ENCODE peak calls at places on chromosome 17, in eight cellular contexts. One of them, this sample, is unnamed.

GRCh38 chr17:7367083-7367482 is 12.1 kb downstream of the TMEM95 start:
- DNase-seq in T-helper 17 cell: no peak
- DNase-seq in fibroblast of pulmonary artery: no peak
- DNase-seq in right lobe of liver: no peak
- DNase-seq in T-helper 1 cell: no peak
- DNase-seq in RWPE1: no peak
- DNase-seq in cardiac fibroblast: no peak
- DNase-seq in brain pericyte: no peak
- DNase-seq in this sample: no peak

GRCh38 chr17:57552114-57552601 is 192.9 kb downstream of the CCDC182 start:
- DNase-seq in fibroblast of pulmonary artery: peak; percentile 56
- DNase-seq in cardiac fibroblast: peak; percentile 32
- DNase-seq in brain pericyte: no peak
- DNase-seq in T-helper 1 cell: no peak
- DNase-seq in RWPE1: no peak
- DNase-seq in T-helper 17 cell: no peak
- DNase-seq in right lobe of liver: no peak
- DNase-seq in this sample: no peak

GRCh38 chr17:75642221-75643032 is 9.2 kb downstream of the SMIM5 start:
- DNase-seq in T-helper 1 cell: no peak
- DNase-seq in cardiac fibroblast: no peak
- DNase-seq in RWPE1: no peak
- DNase-seq in fibroblast of pulmonary artery: no peak
- DNase-seq in right lobe of liver: no peak
- DNase-seq in brain pericyte: no peak
- DNase-seq in T-helper 17 cell: no peak
- DNase-seq in this sample: no peak

GRCh38 chr17:79851461-79851817 is 12.2 kb upstream of the CBX4 start:
- DNase-seq in cardiac fibroblast: no peak
- DNase-seq in T-helper 17 cell: no peak
- DNase-seq in RWPE1: peak; percentile 72
- DNase-seq in right lobe of liver: no peak
- DNase-seq in T-helper 1 cell: no peak
- DNase-seq in brain pericyte: no peak
- DNase-seq in fibroblast of pulmonary artery: no peak
- DNase-seq in this sample: no peak

GRCh38 chr17:82835122-82835521 is 4.7 kb downstream of the ZNF750 start:
- DNase-seq in RWPE1: no peak
- DNase-seq in cardiac fibroblast: no peak
- DNase-seq in T-helper 1 cell: no peak
- DNase-seq in brain pericyte: no peak
- DNase-seq in right lobe of liver: peak; percentile 12
- DNase-seq in T-helper 17 cell: no peak
- DNase-seq in fibroblast of pulmonary artery: no peak
- DNase-seq in this sample: no peak

GRCh38 chr17:27569884-27570577 is 61.0 kb upstream of the LGALS9 start:
- DNase-seq in RWPE1: no peak
- DNase-seq in brain pericyte: no peak
- DNase-seq in T-helper 1 cell: no peak
- DNase-seq in right lobe of liver: no peak
- DNase-seq in cardiac fibroblast: no peak
- DNase-seq in T-helper 17 cell: no peak
- DNase-seq in fibroblast of pulmonary artery: no peak
- DNase-seq in this sample: no peak

GRCh38 chr17:57782051-57782490 is 37.0 kb upstream of the CCDC182 start:
- DNase-seq in brain pericyte: no peak
- DNase-seq in T-helper 1 cell: no peak
- DNase-seq in T-helper 17 cell: no peak
- DNase-seq in cardiac fibroblast: no peak
- DNase-seq in RWPE1: no peak
- DNase-seq in fibroblast of pulmonary artery: no peak
- DNase-seq in right lobe of liver: no peak
- DNase-seq in this sample: no peak

GRCh38 chr17:62627904-62628603 is 584 bp downstream of the MRC2 start:
- DNase-seq in RWPE1: peak; percentile 34
- DNase-seq in cardiac fibroblast: peak; percentile 77
- DNase-seq in right lobe of liver: no peak
- DNase-seq in brain pericyte: no peak
- DNase-seq in T-helper 1 cell: no peak
- DNase-seq in T-helper 17 cell: no peak
- DNase-seq in fibroblast of pulmonary artery: peak; percentile 79
- DNase-seq in this sample: no peak

GRCh38 chr17:31321481-31321880 is at the start of gene EVI2A:
- DNase-seq in fibroblast of pulmonary artery: peak; percentile 83
- DNase-seq in T-helper 1 cell: peak; percentile 78
- DNase-seq in cardiac fibroblast: peak; percentile 87
- DNase-seq in right lobe of liver: no peak
- DNase-seq in RWPE1: no peak
- DNase-seq in T-helper 17 cell: peak; percentile 48
- DNase-seq in brain pericyte: no peak
- DNase-seq in this sample: peak; percentile 77

GRCh38 chr17:57226793-57227192 is 29.5 kb upstream of the MSI2 start:
- DNase-seq in T-helper 1 cell: no peak
- DNase-seq in T-helper 17 cell: no peak
- DNase-seq in fibroblast of pulmonary artery: no peak
- DNase-seq in right lobe of liver: no peak
- DNase-seq in cardiac fibroblast: no peak
- DNase-seq in RWPE1: no peak
- DNase-seq in brain pericyte: no peak
- DNase-seq in this sample: no peak

GRCh38 chr17:41777579-41778188 is 8.8 kb downstream of the JUP start:
- DNase-seq in fibroblast of pulmonary artery: peak; percentile 99
- DNase-seq in RWPE1: peak; percentile 58
- DNase-seq in T-helper 17 cell: no peak
- DNase-seq in cardiac fibroblast: peak; percentile 95
- DNase-seq in right lobe of liver: peak; percentile 79
- DNase-seq in brain pericyte: peak; percentile 99
- DNase-seq in T-helper 1 cell: no peak
- DNase-seq in this sample: no peak

This sample was measured in CD14-positive monocyte.